ENCODE peak calls at places on chromosomes 4 and X, in five cellular contexts. One of them, this sample, is unnamed.

GRCh38 chr4:69881173-69881773 is 21.3 kb upstream of the SULT1E1 start:
- DNase-seq in NCI-H2227 treated with DMSO at 0.1 percent for 48 hours: no peak
- DNase-seq in prostate gland: peak; percentile 23
- DNase-seq in transverse colon: peak; percentile 17
- DNase-seq in WTC11: peak; percentile 15
- DNase-seq in this sample: peak; percentile 30

GRCh38 chrX:47749185-47749967 is 87.3 kb upstream of the ZNF81 start:
- DNase-seq in NCI-H2227 treated with DMSO at 0.1 percent for 48 hours: no peak
- DNase-seq in prostate gland: no peak
- DNase-seq in transverse colon: no peak
- DNase-seq in WTC11: no peak
- DNase-seq in this sample: no peak

GRCh38 chr4:1366371-1367229 is 19.6 kb downstream of the UVSSA start:
- DNase-seq in NCI-H2227 treated with DMSO at 0.1 percent for 48 hours: no peak
- DNase-seq in prostate gland: no peak
- DNase-seq in transverse colon: no peak
- DNase-seq in WTC11: peak; percentile 6
- DNase-seq in this sample: peak; percentile 34

GRCh38 chrX:69503835-69504625 is at the start of gene NALF2:
- DNase-seq in NCI-H2227 treated with DMSO at 0.1 percent for 48 hours: peak; percentile 78
- DNase-seq in prostate gland: peak; percentile 33
- DNase-seq in transverse colon: peak; percentile 40
- DNase-seq in WTC11: peak; percentile 74
- DNase-seq in this sample: peak; percentile 64

GRCh38 chr4:182246401-182247205 is 3.4 kb downstream of the TENM3 start:
- DNase-seq in NCI-H2227 treated with DMSO at 0.1 percent for 48 hours: no peak
- DNase-seq in prostate gland: peak; percentile 51
- DNase-seq in transverse colon: no peak
- DNase-seq in WTC11: no peak
- DNase-seq in this sample: no peak

GRCh38 chr4:128707864-128708263 is 101.6 kb upstream of the JADE1 start:
- DNase-seq in NCI-H2227 treated with DMSO at 0.1 percent for 48 hours: no peak
- DNase-seq in prostate gland: no peak
- DNase-seq in transverse colon: no peak
- DNase-seq in WTC11: no peak
- DNase-seq in this sample: no peak

GRCh38 chr4:127708985-127709384 is 21.2 kb upstream of the SLC25A31 start:
- DNase-seq in NCI-H2227 treated with DMSO at 0.1 percent for 48 hours: no peak
- DNase-seq in prostate gland: peak; percentile 96
- DNase-seq in transverse colon: no peak
- DNase-seq in WTC11: no peak
- DNase-seq in this sample: no peak

GRCh38 chr4:114180481-114180880 is 201.0 kb upstream of the ARSJ start:
- DNase-seq in NCI-H2227 treated with DMSO at 0.1 percent for 48 hours: peak; percentile 3
- DNase-seq in prostate gland: peak; percentile 16
- DNase-seq in transverse colon: no peak
- DNase-seq in WTC11: peak; percentile 70
- DNase-seq in this sample: peak; percentile 60

GRCh38 chr4:113222431-113222979 is 173.1 kb downstream of the ANK2 start:
- DNase-seq in NCI-H2227 treated with DMSO at 0.1 percent for 48 hours: no peak
- DNase-seq in prostate gland: no peak
- DNase-seq in transverse colon: no peak
- DNase-seq in WTC11: no peak
- DNase-seq in this sample: no peak

GRCh38 chr4:76607266-76607799 is 172.3 kb downstream of the SHROOM3 start:
- DNase-seq in NCI-H2227 treated with DMSO at 0.1 percent for 48 hours: no peak
- DNase-seq in prostate gland: no peak
- DNase-seq in transverse colon: no peak
- DNase-seq in WTC11: no peak
- DNase-seq in this sample: no peak